ENCODE peak calls at places on chromosome 13, in eight cellular contexts. One of them, this sample, is unnamed.

GRCh38 chr13:26186995-26187394 is 35.1 kb downstream of the RNF6 start:
- DNase-seq in cardiac fibroblast: no peak
- DNase-seq in heart right ventricle: no peak
- DNase-seq in GM10248: no peak
- DNase-seq in AG09309: no peak
- DNase-seq in right lobe of liver: no peak
- DNase-seq in progenitor cell of endocrine pancreas: no peak
- DNase-seq in ovary: peak
- DNase-seq in this sample: peak

GRCh38 chr13:99969934-99970760 is 1.4 kb downstream of the ZIC5 start:
- DNase-seq in cardiac fibroblast: no peak
- DNase-seq in heart right ventricle: no peak
- DNase-seq in GM10248: no peak
- DNase-seq in AG09309: no peak
- DNase-seq in right lobe of liver: peak
- DNase-seq in progenitor cell of endocrine pancreas: no peak
- DNase-seq in ovary: no peak
- DNase-seq in this sample: peak

GRCh38 chr13:60453490-60453889 is 56.5 kb downstream of the TDRD3 start:
- DNase-seq in cardiac fibroblast: no peak
- DNase-seq in heart right ventricle: no peak
- DNase-seq in GM10248: no peak
- DNase-seq in AG09309: no peak
- DNase-seq in right lobe of liver: no peak
- DNase-seq in progenitor cell of endocrine pancreas: no peak
- DNase-seq in ovary: no peak
- DNase-seq in this sample: no peak

GRCh38 chr13:83780201-83780600 is 102.1 kb downstream of the SLITRK1 start:
- DNase-seq in cardiac fibroblast: peak
- DNase-seq in heart right ventricle: no peak
- DNase-seq in GM10248: no peak
- DNase-seq in AG09309: no peak
- DNase-seq in right lobe of liver: no peak
- DNase-seq in progenitor cell of endocrine pancreas: no peak
- DNase-seq in ovary: no peak
- DNase-seq in this sample: no peak

GRCh38 chr13:88651531-88651930 is 980.4 kb downstream of the SLITRK5 start:
- DNase-seq in cardiac fibroblast: no peak
- DNase-seq in heart right ventricle: no peak
- DNase-seq in GM10248: no peak
- DNase-seq in AG09309: no peak
- DNase-seq in right lobe of liver: no peak
- DNase-seq in progenitor cell of endocrine pancreas: no peak
- DNase-seq in ovary: no peak
- DNase-seq in this sample: no peak

GRCh38 chr13:70856706-70857105 is 748.5 kb upstream of the KLHL1 start:
- DNase-seq in cardiac fibroblast: no peak
- DNase-seq in heart right ventricle: no peak
- DNase-seq in GM10248: no peak
- DNase-seq in AG09309: no peak
- DNase-seq in right lobe of liver: no peak
- DNase-seq in progenitor cell of endocrine pancreas: no peak
- DNase-seq in ovary: no peak
- DNase-seq in this sample: no peak

GRCh38 chr13:102852556-102852955 is 6.7 kb downstream of the ERCC5 start:
- DNase-seq in cardiac fibroblast: peak
- DNase-seq in heart right ventricle: no peak
- DNase-seq in GM10248: no peak
- DNase-seq in AG09309: no peak
- DNase-seq in right lobe of liver: no peak
- DNase-seq in progenitor cell of endocrine pancreas: no peak
- DNase-seq in ovary: no peak
- DNase-seq in this sample: no peak

GRCh38 chr13:83810136-83810535 is 72.1 kb downstream of the SLITRK1 start:
- DNase-seq in cardiac fibroblast: no peak
- DNase-seq in heart right ventricle: no peak
- DNase-seq in GM10248: no peak
- DNase-seq in AG09309: no peak
- DNase-seq in right lobe of liver: no peak
- DNase-seq in progenitor cell of endocrine pancreas: no peak
- DNase-seq in ovary: no peak
- DNase-seq in this sample: no peak

GRCh38 chr13:91017031-91017668 is 330.3 kb upstream of the MIR17HG start:
- DNase-seq in cardiac fibroblast: peak
- DNase-seq in heart right ventricle: no peak
- DNase-seq in GM10248: peak
- DNase-seq in AG09309: no peak
- DNase-seq in right lobe of liver: no peak
- DNase-seq in progenitor cell of endocrine pancreas: peak
- DNase-seq in ovary: no peak
- DNase-seq in this sample: peak

GRCh38 chr13:76848596-76848995 is 37.6 kb downstream of the KCTD12 start:
- DNase-seq in cardiac fibroblast: peak
- DNase-seq in heart right ventricle: no peak
- DNase-seq in GM10248: no peak
- DNase-seq in AG09309: no peak
- DNase-seq in right lobe of liver: no peak
- DNase-seq in progenitor cell of endocrine pancreas: no peak
- DNase-seq in ovary: no peak
- DNase-seq in this sample: no peak

GRCh38 chr13:51453959-51454703 is 1.3 kb upstream of the INTS6 start:
- DNase-seq in cardiac fibroblast: no peak
- DNase-seq in heart right ventricle: peak
- DNase-seq in GM10248: no peak
- DNase-seq in AG09309: no peak
- DNase-seq in right lobe of liver: peak
- DNase-seq in progenitor cell of endocrine pancreas: no peak
- DNase-seq in ovary: peak
- DNase-seq in this sample: peak

GRCh38 chr13:27281420-27281819 is 10.8 kb downstream of the RASL11A start:
- DNase-seq in cardiac fibroblast: no peak
- DNase-seq in heart right ventricle: no peak
- DNase-seq in GM10248: no peak
- DNase-seq in AG09309: no peak
- DNase-seq in right lobe of liver: no peak
- DNase-seq in progenitor cell of endocrine pancreas: no peak
- DNase-seq in ovary: no peak
- DNase-seq in this sample: no peak

GRCh38 chr13:36275190-36276002 is 22.2 kb downstream of the CCDC169 start:
- DNase-seq in cardiac fibroblast: peak
- DNase-seq in heart right ventricle: peak
- DNase-seq in GM10248: no peak
- DNase-seq in AG09309: peak
- DNase-seq in right lobe of liver: no peak
- DNase-seq in progenitor cell of endocrine pancreas: no peak
- DNase-seq in ovary: peak
- DNase-seq in this sample: peak

GRCh38 chr13:43572601-43573360 is 214.0 kb downstream of the ENOX1 start:
- DNase-seq in cardiac fibroblast: no peak
- DNase-seq in heart right ventricle: no peak
- DNase-seq in GM10248: no peak
- DNase-seq in AG09309: peak
- DNase-seq in right lobe of liver: no peak
- DNase-seq in progenitor cell of endocrine pancreas: no peak
- DNase-seq in ovary: no peak
- DNase-seq in this sample: no peak

GRCh38 chr13:69545500-69546025 is 562.1 kb upstream of the ATXN8OS start:
- DNase-seq in cardiac fibroblast: no peak
- DNase-seq in heart right ventricle: no peak
- DNase-seq in GM10248: no peak
- DNase-seq in AG09309: no peak
- DNase-seq in right lobe of liver: no peak
- DNase-seq in progenitor cell of endocrine pancreas: no peak
- DNase-seq in ovary: no peak
- DNase-seq in this sample: no peak

GRCh38 chr13:31818236-31818635 is 78.9 kb downstream of the RXFP2 start:
- DNase-seq in cardiac fibroblast: no peak
- DNase-seq in heart right ventricle: no peak
- DNase-seq in GM10248: no peak
- DNase-seq in AG09309: no peak
- DNase-seq in right lobe of liver: no peak
- DNase-seq in progenitor cell of endocrine pancreas: no peak
- DNase-seq in ovary: no peak
- DNase-seq in this sample: no peak

GRCh38 chr13:45506811-45507210 is 42.1 kb downstream of the COG3 start:
- DNase-seq in cardiac fibroblast: no peak
- DNase-seq in heart right ventricle: no peak
- DNase-seq in GM10248: no peak
- DNase-seq in AG09309: no peak
- DNase-seq in right lobe of liver: no peak
- DNase-seq in progenitor cell of endocrine pancreas: no peak
- DNase-seq in ovary: no peak
- DNase-seq in this sample: no peak
- TF ChIP-seq CTCF in cardiac fibroblast: no peak
- TF ChIP-seq CTCF in heart right ventricle: no peak
- TF ChIP-seq CTCF in GM10248: no peak
- TF ChIP-seq CTCF in AG09309: no peak
- TF ChIP-seq CTCF in right lobe of liver: no peak
- TF ChIP-seq CTCF in progenitor cell of endocrine pancreas: no peak
- TF ChIP-seq CTCF in ovary: no peak
- TF ChIP-seq CTCF in this sample: no peak

GRCh38 chr13:98866882-98867281 is 111.0 kb downstream of the DOCK9 start:
- DNase-seq in cardiac fibroblast: no peak
- DNase-seq in heart right ventricle: no peak
- DNase-seq in GM10248: no peak
- DNase-seq in AG09309: no peak
- DNase-seq in right lobe of liver: no peak
- DNase-seq in progenitor cell of endocrine pancreas: no peak
- DNase-seq in ovary: no peak
- DNase-seq in this sample: no peak
- TF ChIP-seq CTCF in cardiac fibroblast: peak
- TF ChIP-seq CTCF in heart right ventricle: no peak
- TF ChIP-seq CTCF in GM10248: no peak
- TF ChIP-seq CTCF in AG09309: no peak
- TF ChIP-seq CTCF in right lobe of liver: no peak
- TF ChIP-seq CTCF in progenitor cell of endocrine pancreas: peak
- TF ChIP-seq CTCF in ovary: no peak
- TF ChIP-seq CTCF in this sample: no peak

GRCh38 chr13:34000955-34001354 is 183.0 kb downstream of the RFC3 start:
- DNase-seq in cardiac fibroblast: no peak
- DNase-seq in heart right ventricle: no peak
- DNase-seq in GM10248: no peak
- DNase-seq in AG09309: no peak
- DNase-seq in right lobe of liver: no peak
- DNase-seq in progenitor cell of endocrine pancreas: no peak
- DNase-seq in ovary: no peak
- DNase-seq in this sample: no peak

GRCh38 chr13:33997574-33997973 is 179.6 kb downstream of the RFC3 start:
- DNase-seq in cardiac fibroblast: no peak
- DNase-seq in heart right ventricle: no peak
- DNase-seq in GM10248: no peak
- DNase-seq in AG09309: no peak
- DNase-seq in right lobe of liver: no peak
- DNase-seq in progenitor cell of endocrine pancreas: no peak
- DNase-seq in ovary: no peak
- DNase-seq in this sample: no peak

GRCh38 chr13:34001357-34001756 is 183.4 kb downstream of the RFC3 start:
- DNase-seq in cardiac fibroblast: no peak
- DNase-seq in heart right ventricle: peak
- DNase-seq in GM10248: no peak
- DNase-seq in AG09309: no peak
- DNase-seq in right lobe of liver: no peak
- DNase-seq in progenitor cell of endocrine pancreas: no peak
- DNase-seq in ovary: no peak
- DNase-seq in this sample: no peak

GRCh38 chr13:34002141-34002540 is 184.2 kb downstream of the RFC3 start:
- DNase-seq in cardiac fibroblast: no peak
- DNase-seq in heart right ventricle: no peak
- DNase-seq in GM10248: no peak
- DNase-seq in AG09309: no peak
- DNase-seq in right lobe of liver: no peak
- DNase-seq in progenitor cell of endocrine pancreas: no peak
- DNase-seq in ovary: no peak
- DNase-seq in this sample: no peak

GRCh38 chr13:33999830-34000605 is 182.1 kb downstream of the RFC3 start:
- DNase-seq in cardiac fibroblast: no peak
- DNase-seq in heart right ventricle: no peak
- DNase-seq in GM10248: no peak
- DNase-seq in AG09309: no peak
- DNase-seq in right lobe of liver: no peak
- DNase-seq in progenitor cell of endocrine pancreas: no peak
- DNase-seq in ovary: no peak
- DNase-seq in this sample: no peak
- TF ChIP-seq CTCF in cardiac fibroblast: no peak
- TF ChIP-seq CTCF in heart right ventricle: no peak
- TF ChIP-seq CTCF in GM10248: no peak
- TF ChIP-seq CTCF in AG09309: no peak
- TF ChIP-seq CTCF in right lobe of liver: no peak
- TF ChIP-seq CTCF in progenitor cell of endocrine pancreas: no peak
- TF ChIP-seq CTCF in ovary: no peak
- TF ChIP-seq CTCF in this sample: no peak

DNA sequence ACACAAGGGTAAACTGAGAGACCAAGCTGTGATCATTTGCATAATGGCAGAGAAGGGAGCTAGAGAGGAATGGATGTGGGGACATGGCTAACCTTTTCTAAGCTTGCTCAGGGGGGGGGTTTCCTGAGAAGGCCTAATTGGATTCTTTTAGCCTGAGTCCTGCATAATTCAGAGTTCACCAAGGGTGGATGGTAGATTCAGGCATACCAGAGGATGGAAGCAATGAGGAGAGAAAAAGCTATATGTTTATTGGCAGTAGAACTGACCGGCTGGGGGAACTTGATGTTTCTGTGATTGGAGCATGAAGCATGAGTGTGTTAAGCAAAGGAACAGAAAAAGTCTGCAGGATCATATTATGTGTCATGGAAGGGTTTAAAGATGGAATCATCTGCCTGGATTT is 65.9 kb upstream of the KLF12 start:
- DNase-seq in cardiac fibroblast: no peak
- DNase-seq in heart right ventricle: no peak
- DNase-seq in GM10248: no peak
- DNase-seq in AG09309: no peak
- DNase-seq in right lobe of liver: no peak
- DNase-seq in progenitor cell of endocrine pancreas: no peak
- DNase-seq in ovary: no peak
- DNase-seq in this sample: no peak
- TF ChIP-seq CTCF in cardiac fibroblast: no peak
- TF ChIP-seq CTCF in heart right ventricle: no peak
- TF ChIP-seq CTCF in GM10248: no peak
- TF ChIP-seq CTCF in AG09309: no peak
- TF ChIP-seq CTCF in right lobe of liver: no peak
- TF ChIP-seq CTCF in progenitor cell of endocrine pancreas: no peak
- TF ChIP-seq CTCF in ovary: no peak
- TF ChIP-seq CTCF in this sample: no peak

DNA sequence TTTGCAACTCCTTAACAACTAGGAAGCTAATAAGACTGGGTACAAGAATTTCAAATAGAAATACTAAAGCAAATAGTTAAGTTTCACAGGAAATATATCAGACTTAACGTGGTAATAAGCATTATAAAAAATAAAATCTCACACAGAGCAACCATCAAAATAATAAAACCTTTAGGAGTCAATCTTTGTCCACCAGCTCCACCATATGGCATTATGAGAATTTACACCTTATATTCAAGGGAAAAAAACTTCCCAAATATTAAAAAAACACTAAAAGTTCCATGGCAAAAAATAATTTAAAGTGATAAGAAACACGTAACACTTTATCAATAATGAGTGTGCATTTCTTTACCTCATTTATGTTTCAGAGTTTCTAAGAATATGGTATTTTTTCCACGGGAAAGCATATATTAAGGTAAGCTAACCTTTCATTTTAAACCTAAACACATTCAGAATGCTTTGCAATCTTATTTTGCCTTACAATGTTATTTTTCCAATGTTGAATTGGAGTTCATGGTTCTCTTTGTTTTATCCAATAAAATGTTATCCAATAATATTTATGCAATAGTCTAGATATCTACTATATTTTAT is 423.2 kb upstream of the SGCG start:
- DNase-seq in cardiac fibroblast: peak
- DNase-seq in heart right ventricle: no peak
- DNase-seq in GM10248: no peak
- DNase-seq in AG09309: no peak
- DNase-seq in right lobe of liver: no peak
- DNase-seq in progenitor cell of endocrine pancreas: no peak
- DNase-seq in ovary: no peak
- DNase-seq in this sample: no peak
- TF ChIP-seq CTCF in cardiac fibroblast: no peak
- TF ChIP-seq CTCF in heart right ventricle: peak
- TF ChIP-seq CTCF in GM10248: peak
- TF ChIP-seq CTCF in AG09309: no peak
- TF ChIP-seq CTCF in right lobe of liver: peak
- TF ChIP-seq CTCF in progenitor cell of endocrine pancreas: peak
- TF ChIP-seq CTCF in ovary: no peak
- TF ChIP-seq CTCF in this sample: no peak